ENCODE peak calls at places on chromosomes 16 and 17, in seven cellular contexts. R is GM23248; B is GM04504; S is NCI-H510A treated with DMSO at 0.1 percent for 48 hours; I is hepatic stellate cell; Q is mucosa of gallbladder; X is CD4-positive, CD25-positive, alpha-beta regulatory T cell. F is an unnamed sample.

GRCh38 chr16:75267631-75268264 is 16.3 kb upstream of the BCAR1 start:
- DNase-seq in R (peak), B (no peak), S (peak), I (no peak), Q (peak), X (no peak), F (peak)

GRCh38 chr17:44187131-44187899 is 543 bp downstream of the TMUB2 start:
- DNase-seq in R (peak), B (no peak), S (no peak), I (no peak), Q (no peak), X (peak), F (no peak)

GRCh38 chr17:36459045-36459444 is 27.4 kb upstream of the ZNHIT3 start:
- DNase-seq in R (no peak), B (no peak), S (no peak), I (no peak), Q (no peak), X (no peak), F (no peak)

GRCh38 chr17:49508891-49509587 is 13.9 kb downstream of the NGFR start:
- DNase-seq in R (no peak), B (no peak), S (no peak), I (no peak), Q (no peak), X (no peak), F (no peak)

GRCh38 chr17:71921726-71922320 is 199.0 kb upstream of the SOX9 start:
- DNase-seq in R (peak), B (no peak), S (peak), I (no peak), Q (no peak), X (no peak), F (no peak)

GRCh38 chr17:75552847-75553552 is 27.5 kb downstream of the LLGL2 start:
- DNase-seq in R (no peak), B (no peak), S (no peak), I (peak), Q (no peak), X (no peak), F (no peak)

GRCh38 chr17:2982854-2983636 is 80.4 kb downstream of the OR1D5 start:
- DNase-seq in R (peak), B (peak), S (peak), I (peak), Q (peak), X (no peak), F (peak)

GRCh38 chr17:43212641-43213490 is 1.2 kb downstream of the TMEM106A start:
- DNase-seq in R (peak), B (no peak), S (no peak), I (no peak), Q (no peak), X (peak), F (peak)

GRCh38 chr17:2964370-2964769 is 99.0 kb downstream of the OR1D5 start:
- DNase-seq in R (no peak), B (no peak), S (no peak), I (no peak), Q (no peak), X (no peak), F (no peak)

GRCh38 chr17:51298508-51299371 is 38.4 kb downstream of the UTP18 start:
- DNase-seq in R (peak), B (no peak), S (peak), I (peak), Q (no peak), X (peak), F (no peak)

GRCh38 chr16:57694556-57695377 is at the start of gene DRC7:
- DNase-seq in R (peak), B (peak), S (peak), I (peak), Q (peak), X (peak), F (peak)

GRCh38 chr17:1182831-1183578 is 3.2 kb upstream of the ABR start:
- DNase-seq in R (no peak), B (no peak), S (no peak), I (no peak), Q (no peak), X (no peak), F (no peak)

GRCh38 chr17:1709971-1710806 is at the start of gene TLCD2:
- DNase-seq in R (peak), B (peak), S (peak), I (peak), Q (peak), X (no peak), F (peak)

F was measured in colonic mucosa.